ENCODE peak calls at places on chromosomes 6 and 20, in four cellular contexts. One of them, this sample, is unnamed.

GRCh38 chr20:61806314-61806713 is 259.4 kb downstream of the TAF4 start:
- DNase-seq in H7: peak; percentile 29
- DNase-seq in upper lobe of right lung: peak; percentile 38
- DNase-seq in right cardiac atrium: no peak
- DNase-seq in this sample: no peak

GRCh38 chr6:142387997-142388815 is 86.4 kb downstream of the ADGRG6 start:
- DNase-seq in right cardiac atrium: no peak
- DNase-seq in H7: peak; percentile 17
- DNase-seq in upper lobe of right lung: no peak
- DNase-seq in this sample: no peak

GRCh38 chr6:129120856-129121255 is 237.9 kb downstream of the LAMA2 start:
- DNase-seq in upper lobe of right lung: no peak
- DNase-seq in H7: no peak
- DNase-seq in right cardiac atrium: no peak
- DNase-seq in this sample: no peak

GRCh38 chr20:34954905-34955231 is 738 bp downstream of the GSS start:
- DNase-seq in upper lobe of right lung: no peak
- DNase-seq in H7: peak; percentile 48
- DNase-seq in right cardiac atrium: no peak
- DNase-seq in this sample: no peak

GRCh38 chr6:159077123-159077522 is 32.3 kb upstream of the TAGAP start:
- DNase-seq in H7: no peak
- DNase-seq in upper lobe of right lung: no peak
- DNase-seq in right cardiac atrium: no peak
- DNase-seq in this sample: no peak

GRCh38 chr6:86536121-86536520 is 401.2 kb upstream of the HTR1E start:
- DNase-seq in H7: no peak
- DNase-seq in right cardiac atrium: no peak
- DNase-seq in upper lobe of right lung: no peak
- DNase-seq in this sample: no peak

GRCh38 chr6:123427008-123427407 is 209.7 kb downstream of the TRDN start:
- DNase-seq in right cardiac atrium: no peak
- DNase-seq in upper lobe of right lung: no peak
- DNase-seq in H7: no peak
- DNase-seq in this sample: no peak

GRCh38 chr6:17640477-17640917 is 40.4 kb downstream of the FAM8A1 start:
- DNase-seq in H7: no peak
- DNase-seq in upper lobe of right lung: no peak
- DNase-seq in right cardiac atrium: no peak
- DNase-seq in this sample: no peak

GRCh38 chr6:30507849-30508843 is 18.8 kb downstream of the HLA-E start:
- DNase-seq in H7: no peak
- DNase-seq in upper lobe of right lung: no peak
- DNase-seq in right cardiac atrium: no peak
- DNase-seq in this sample: no peak

GRCh38 chr6:113437571-113437970 is 419.6 kb upstream of the MARCKS start:
- DNase-seq in upper lobe of right lung: no peak
- DNase-seq in H7: no peak
- DNase-seq in right cardiac atrium: no peak
- DNase-seq in this sample: no peak

GRCh38 chr6:41963371-41963770 is 21.8 kb upstream of the CCND3 start:
- DNase-seq in right cardiac atrium: no peak
- DNase-seq in H7: no peak
- DNase-seq in upper lobe of right lung: no peak
- DNase-seq in this sample: no peak

GRCh38 chr20:64234291-64234791 is 21.2 kb upstream of the PCMTD2 start:
- DNase-seq in upper lobe of right lung: peak; percentile 36
- DNase-seq in right cardiac atrium: no peak
- DNase-seq in H7: no peak
- DNase-seq in this sample: peak; percentile 58

GRCh38 chr6:142187209-142187608 is 40.1 kb downstream of the VTA1 start:
- DNase-seq in right cardiac atrium: peak; percentile 74
- DNase-seq in upper lobe of right lung: no peak
- DNase-seq in H7: no peak
- DNase-seq in this sample: peak; percentile 50

GRCh38 chr6:43915213-43915869 is 145.3 kb downstream of the VEGFA start:
- DNase-seq in H7: no peak
- DNase-seq in right cardiac atrium: peak; percentile 5
- DNase-seq in upper lobe of right lung: no peak
- DNase-seq in this sample: no peak

GRCh38 chr20:1933465-1933870 is 38.3 kb downstream of the SIRPA start:
- DNase-seq in right cardiac atrium: peak; percentile 89
- DNase-seq in H7: no peak
- DNase-seq in upper lobe of right lung: no peak
- DNase-seq in this sample: peak; percentile 81

GRCh38 chr6:2029130-2029794 is 216.1 kb downstream of the GMDS start:
- DNase-seq in H7: no peak
- DNase-seq in right cardiac atrium: no peak
- DNase-seq in upper lobe of right lung: no peak
- DNase-seq in this sample: no peak

GRCh38 chr6:82702574-82702973 is 339.0 kb downstream of the TPBG start:
- DNase-seq in upper lobe of right lung: no peak
- DNase-seq in H7: no peak
- DNase-seq in right cardiac atrium: no peak
- DNase-seq in this sample: no peak

GRCh38 chr6:16758163-16758975 is 2.9 kb downstream of the ATXN1 start:
- DNase-seq in H7: peak; percentile 32
- DNase-seq in upper lobe of right lung: no peak
- DNase-seq in right cardiac atrium: peak; percentile 37
- DNase-seq in this sample: no peak

GRCh38 chr6:81997091-81997926 is 244.8 kb upstream of the TENT5A start:
- DNase-seq in H7: no peak
- DNase-seq in upper lobe of right lung: no peak
- DNase-seq in right cardiac atrium: no peak
- DNase-seq in this sample: no peak

GRCh38 chr20:59086923-59087322 is 44.3 kb upstream of the PRELID3B start:
- DNase-seq in right cardiac atrium: no peak
- DNase-seq in upper lobe of right lung: no peak
- DNase-seq in H7: no peak
- DNase-seq in this sample: no peak

GRCh38 chr20:8097307-8097706 is 34.8 kb upstream of the PLCB1 start:
- DNase-seq in right cardiac atrium: no peak
- DNase-seq in upper lobe of right lung: no peak
- DNase-seq in H7: no peak
- DNase-seq in this sample: no peak

GRCh38 chr20:51532577-51533191 is 9.8 kb downstream of the NFATC2 start:
- DNase-seq in upper lobe of right lung: no peak
- DNase-seq in right cardiac atrium: peak; percentile 83
- DNase-seq in H7: no peak
- DNase-seq in this sample: peak; percentile 90

GRCh38 chr20:46767127-46767761 is 57.8 kb downstream of the SLC2A10 start:
- DNase-seq in upper lobe of right lung: no peak
- DNase-seq in right cardiac atrium: no peak
- DNase-seq in H7: peak; percentile 83
- DNase-seq in this sample: no peak

GRCh38 chr6:147749331-147749730 is 240.8 kb downstream of the SAMD5 start:
- DNase-seq in H7: no peak
- DNase-seq in upper lobe of right lung: no peak
- DNase-seq in right cardiac atrium: no peak
- DNase-seq in this sample: no peak

GRCh38 chr20:11379257-11380011 is 538.3 kb upstream of the BTBD3 start:
- DNase-seq in right cardiac atrium: peak; percentile 58
- DNase-seq in H7: no peak
- DNase-seq in upper lobe of right lung: no peak
- DNase-seq in this sample: no peak

GRCh38 chr20:48921883-48922867 is 664 bp downstream of the ARFGEF2 start:
- DNase-seq in H7: peak; percentile 88
- DNase-seq in upper lobe of right lung: no peak
- DNase-seq in right cardiac atrium: peak; percentile 82
- DNase-seq in this sample: peak; percentile 68

GRCh38 chr20:34994509-34995131 is 39.0 kb downstream of the MYH7B start:
- DNase-seq in right cardiac atrium: peak; percentile 37
- DNase-seq in H7: no peak
- DNase-seq in upper lobe of right lung: no peak
- DNase-seq in this sample: no peak

GRCh38 chr6:43628392-43629103 is 516 bp downstream of the GTPBP2 start:
- DNase-seq in upper lobe of right lung: peak; percentile 77
- DNase-seq in H7: peak; percentile 89
- DNase-seq in right cardiac atrium: peak; percentile 77
- DNase-seq in this sample: no peak

GRCh38 chr20:31522756-31523155 is 8.5 kb downstream of the HM13 start:
- DNase-seq in right cardiac atrium: no peak
- DNase-seq in upper lobe of right lung: no peak
- DNase-seq in H7: no peak
- DNase-seq in this sample: no peak

GRCh38 chr20:37179671-37180524 is 550 bp upstream of the MROH8 start:
- DNase-seq in upper lobe of right lung: no peak
- DNase-seq in right cardiac atrium: no peak
- DNase-seq in H7: no peak
- DNase-seq in this sample: no peak

GRCh38 chr6:90369024-90369519 is 72.4 kb upstream of the BACH2 start:
- DNase-seq in H7: peak; percentile 36
- DNase-seq in right cardiac atrium: peak; percentile 67
- DNase-seq in upper lobe of right lung: no peak
- DNase-seq in this sample: peak; percentile 77

GRCh38 chr20:53890434-53891305 is 179.7 kb downstream of the BCAS1 start:
- DNase-seq in H7: no peak
- DNase-seq in upper lobe of right lung: no peak
- DNase-seq in right cardiac atrium: no peak
- DNase-seq in this sample: no peak

GRCh38 chr6:38801305-38801704 is 86.2 kb downstream of the DNAH8 start:
- DNase-seq in right cardiac atrium: no peak
- DNase-seq in H7: no peak
- DNase-seq in upper lobe of right lung: no peak
- DNase-seq in this sample: no peak

GRCh38 chr6:2765896-2766766 is 938 bp downstream of the WRNIP1 start:
- DNase-seq in upper lobe of right lung: peak; percentile 83
- DNase-seq in right cardiac atrium: peak; percentile 84
- DNase-seq in H7: peak; percentile 87
- DNase-seq in this sample: peak; percentile 69

GRCh38 chr6:130779658-130780033 is 47.6 kb upstream of the SMLR1 start:
- DNase-seq in upper lobe of right lung: no peak
- DNase-seq in right cardiac atrium: no peak
- DNase-seq in H7: no peak
- DNase-seq in this sample: no peak

GRCh38 chr6:83215131-83216047 is 22.2 kb downstream of the RWDD2A start:
- DNase-seq in right cardiac atrium: peak; percentile 83
- DNase-seq in H7: no peak
- DNase-seq in upper lobe of right lung: no peak
- DNase-seq in this sample: peak; percentile 56

GRCh38 chr20:45835230-45836224 is 1.9 kb downstream of the SNX21 start:
- DNase-seq in upper lobe of right lung: no peak
- DNase-seq in H7: no peak
- DNase-seq in right cardiac atrium: peak; percentile 87
- DNase-seq in this sample: peak; percentile 86

GRCh38 chr6:151263967-151264366 is 24.2 kb downstream of the AKAP12 start:
- DNase-seq in H7: no peak
- DNase-seq in upper lobe of right lung: no peak
- DNase-seq in right cardiac atrium: peak; percentile 81
- DNase-seq in this sample: peak; percentile 55

DNA sequence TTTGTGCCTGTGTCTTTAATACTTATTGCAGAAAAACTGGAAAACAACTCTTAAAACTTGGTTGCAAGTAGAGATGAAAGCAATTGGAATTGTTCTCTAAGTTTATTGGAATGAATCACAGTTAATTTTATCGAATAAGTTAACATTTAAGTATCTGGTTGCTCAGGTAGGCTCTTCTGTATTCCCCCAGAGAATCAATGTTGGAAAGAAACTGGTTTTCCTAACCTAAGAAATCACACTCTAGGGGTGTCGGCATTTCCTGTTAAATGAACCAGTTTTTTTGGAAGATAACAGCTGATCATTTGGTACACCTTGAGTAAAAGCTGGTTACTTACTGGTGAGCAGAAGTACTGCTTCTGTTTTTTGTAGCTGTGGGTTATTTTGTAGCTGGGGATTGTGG is 5.2 kb downstream of the TFAP2C start:
- DNase-seq in upper lobe of right lung: no peak
- DNase-seq in right cardiac atrium: no peak
- DNase-seq in H7: no peak
- DNase-seq in this sample: no peak
- H3K27me3 ChIP-seq in upper lobe of right lung: peaks cover 48% of the 10 kb centered on the region
- H3K27me3 ChIP-seq in right cardiac atrium: peaks cover 10% of the 10 kb centered on the region
- H3K27me3 ChIP-seq in H7: peaks cover 6% of the 10 kb centered on the region
- H3K27me3 ChIP-seq in this sample: no peaks in the 10 kb centered on the region

GRCh38 chr6:79731471-79731870 is 100.3 kb downstream of the SH3BGRL2 start:
- DNase-seq in right cardiac atrium: no peak
- DNase-seq in H7: no peak
- DNase-seq in upper lobe of right lung: no peak
- DNase-seq in this sample: no peak
- H3K4me3 ChIP-seq in right cardiac atrium: no peak overlapping the region
- H3K4me3 ChIP-seq in H7: no peak overlapping the region
- H3K4me3 ChIP-seq in upper lobe of right lung: no peak overlapping the region
- H3K4me3 ChIP-seq in this sample: no peak overlapping the region

GRCh38 chr6:101393291-101394251 is at the start of gene GRIK2:
- DNase-seq in right cardiac atrium: peak; percentile 77
- DNase-seq in H7: peak; percentile 79
- DNase-seq in upper lobe of right lung: peak; percentile 69
- DNase-seq in this sample: peak; percentile 75
- H3K27me3 ChIP-seq in right cardiac atrium: no peaks in the 10 kb centered on the region
- H3K27me3 ChIP-seq in H7: peaks cover 48% of the 10 kb centered on the region
- H3K27me3 ChIP-seq in upper lobe of right lung: peaks cover 45% of the 10 kb centered on the region
- H3K27me3 ChIP-seq in this sample: peaks cover 2% of the 10 kb centered on the region

DNA sequence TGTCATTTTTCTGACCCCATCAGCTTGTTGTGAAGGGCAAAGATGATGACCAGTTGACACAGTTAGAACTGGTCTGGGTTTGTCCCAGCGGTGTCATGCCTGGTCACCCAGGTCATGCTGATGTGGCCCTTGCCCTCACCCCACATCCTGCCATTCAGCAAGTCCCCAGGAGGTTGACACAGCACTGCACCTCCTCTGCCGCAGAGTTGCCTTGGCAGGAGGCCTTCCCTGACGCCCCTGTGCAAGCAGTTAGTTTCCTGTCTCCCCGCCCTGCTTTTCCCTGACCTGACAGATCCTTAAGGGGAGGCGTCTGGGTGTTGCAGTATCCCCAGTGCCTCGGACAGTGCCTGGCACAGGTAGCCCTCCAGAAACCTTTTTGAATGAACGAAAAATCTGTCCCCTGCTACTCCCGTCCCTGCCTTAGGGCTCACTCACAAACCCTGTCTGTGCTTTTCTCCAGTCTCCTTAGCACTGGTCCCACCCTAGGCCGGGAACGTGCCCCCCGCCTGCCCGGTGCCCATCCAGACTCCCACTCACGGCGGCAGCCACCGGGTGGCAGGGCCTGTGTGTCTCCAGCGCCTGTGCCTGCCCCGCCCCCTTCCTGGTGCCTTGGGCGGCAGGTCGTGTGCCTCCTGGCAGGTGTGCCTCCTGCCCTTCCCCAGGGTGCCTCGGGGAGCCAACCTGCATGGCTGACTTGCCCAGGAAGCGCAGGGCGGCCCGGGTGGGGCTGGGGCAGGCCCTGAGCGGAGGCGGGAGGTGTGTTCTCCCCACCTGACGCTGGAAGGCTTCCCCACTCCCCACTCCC is 146.3 kb upstream of the RNF24 start:
- DNase-seq in H7: peak; percentile 81
- DNase-seq in upper lobe of right lung: peak; percentile 66
- DNase-seq in right cardiac atrium: peak; percentile 63
- DNase-seq in this sample: peak; percentile 56
- H3K4me3 ChIP-seq in H7: no peak overlapping the region
- H3K4me3 ChIP-seq in upper lobe of right lung: no peak overlapping the region
- H3K4me3 ChIP-seq in right cardiac atrium: no peak overlapping the region
- H3K4me3 ChIP-seq in this sample: no peak overlapping the region

This sample was measured in aorta.